ENCODE peak calls at places on chromosome 1, in seven cellular contexts. One of them, this sample, is unnamed.

GRCh38 chr1:202571719-202572339 is 138.4 kb downstream of the SYT2 start:
- DNase-seq in NCI-H748 treated with DMSO at 0.1 percent for 48 hours: peak
- DNase-seq in mammary epithelial cell: no peak
- DNase-seq in A172: peak
- DNase-seq in activated CD4-positive, alpha-beta T cell treated with anti-CD3 and anti-CD28 coated beads for 36 hours: peak
- DNase-seq in body of pancreas: no peak
- DNase-seq in CD8-positive, alpha-beta memory T cell: no peak
- DNase-seq in this sample: no peak

GRCh38 chr1:86503477-86504129 is 34.9 kb downstream of the CLCA1 start:
- DNase-seq in NCI-H748 treated with DMSO at 0.1 percent for 48 hours: no peak
- DNase-seq in A172: no peak
- DNase-seq in body of pancreas: no peak
- DNase-seq in CD8-positive, alpha-beta memory T cell: no peak
- DNase-seq in mammary epithelial cell: no peak
- DNase-seq in activated CD4-positive, alpha-beta T cell treated with anti-CD3 and anti-CD28 coated beads for 36 hours: no peak
- DNase-seq in this sample: no peak

GRCh38 chr1:114248162-114248561 is 94.5 kb upstream of the SYT6 start:
- DNase-seq in A172: no peak
- DNase-seq in CD8-positive, alpha-beta memory T cell: no peak
- DNase-seq in body of pancreas: no peak
- DNase-seq in mammary epithelial cell: no peak
- DNase-seq in activated CD4-positive, alpha-beta T cell treated with anti-CD3 and anti-CD28 coated beads for 36 hours: no peak
- DNase-seq in NCI-H748 treated with DMSO at 0.1 percent for 48 hours: no peak
- DNase-seq in this sample: no peak

GRCh38 chr1:232764458-232765231 is 40.6 kb upstream of the MAP10 start:
- DNase-seq in CD8-positive, alpha-beta memory T cell: no peak
- DNase-seq in mammary epithelial cell: no peak
- DNase-seq in activated CD4-positive, alpha-beta T cell treated with anti-CD3 and anti-CD28 coated beads for 36 hours: no peak
- DNase-seq in NCI-H748 treated with DMSO at 0.1 percent for 48 hours: no peak
- DNase-seq in A172: no peak
- DNase-seq in body of pancreas: peak
- DNase-seq in this sample: no peak

GRCh38 chr1:248873993-248874671 is 15.2 kb upstream of the ZNF692 start:
- DNase-seq in NCI-H748 treated with DMSO at 0.1 percent for 48 hours: peak
- DNase-seq in A172: peak
- DNase-seq in body of pancreas: peak
- DNase-seq in CD8-positive, alpha-beta memory T cell: peak
- DNase-seq in mammary epithelial cell: peak
- DNase-seq in activated CD4-positive, alpha-beta T cell treated with anti-CD3 and anti-CD28 coated beads for 36 hours: peak
- DNase-seq in this sample: peak

GRCh38 chr1:245051349-245052221 is 103.2 kb upstream of the KIF26B start:
- DNase-seq in CD8-positive, alpha-beta memory T cell: no peak
- DNase-seq in mammary epithelial cell: no peak
- DNase-seq in body of pancreas: peak
- DNase-seq in activated CD4-positive, alpha-beta T cell treated with anti-CD3 and anti-CD28 coated beads for 36 hours: peak
- DNase-seq in NCI-H748 treated with DMSO at 0.1 percent for 48 hours: no peak
- DNase-seq in A172: no peak
- DNase-seq in this sample: no peak

GRCh38 chr1:155911156-155912055 is at the start of gene RIT1:
- DNase-seq in NCI-H748 treated with DMSO at 0.1 percent for 48 hours: peak
- DNase-seq in activated CD4-positive, alpha-beta T cell treated with anti-CD3 and anti-CD28 coated beads for 36 hours: peak
- DNase-seq in mammary epithelial cell: peak
- DNase-seq in A172: peak
- DNase-seq in body of pancreas: peak
- DNase-seq in CD8-positive, alpha-beta memory T cell: peak
- DNase-seq in this sample: peak

GRCh38 chr1:38113080-38113743 is 66.6 kb upstream of the POU3F1 start:
- DNase-seq in activated CD4-positive, alpha-beta T cell treated with anti-CD3 and anti-CD28 coated beads for 36 hours: no peak
- DNase-seq in body of pancreas: no peak
- DNase-seq in A172: no peak
- DNase-seq in mammary epithelial cell: no peak
- DNase-seq in NCI-H748 treated with DMSO at 0.1 percent for 48 hours: no peak
- DNase-seq in CD8-positive, alpha-beta memory T cell: no peak
- DNase-seq in this sample: no peak

GRCh38 chr1:19436716-19437476 is 48.4 kb downstream of the CAPZB start:
- DNase-seq in A172: no peak
- DNase-seq in activated CD4-positive, alpha-beta T cell treated with anti-CD3 and anti-CD28 coated beads for 36 hours: peak
- DNase-seq in mammary epithelial cell: peak
- DNase-seq in body of pancreas: peak
- DNase-seq in NCI-H748 treated with DMSO at 0.1 percent for 48 hours: no peak
- DNase-seq in CD8-positive, alpha-beta memory T cell: no peak
- DNase-seq in this sample: peak

This sample was measured in foreskin keratinocyte.